ENCODE peak calls at places on chromosome 2, in ten cellular contexts. Q, N, G, S, Y, V, D, W, M and F are unnamed samples.

GRCh38 chr2:109205447-109205846 is 76.4 kb downstream of the SH3RF3 start:
- DNase-seq in G (no peak), W (no peak), N (no peak), M (no peak), S (no peak), D (no peak), V (no peak), Q (no peak), Y (no peak), F (no peak)

GRCh38 chr2:190636362-190636761 is 12.5 kb upstream of the NAB1 start:
- DNase-seq in N (no peak), Q (no peak), Y (peak; percentile 86), M (peak; percentile 88), D (no peak), V (peak; percentile 58), W (no peak), S (no peak), G (peak; percentile 69), F (no peak)

GRCh38 chr2:20877944-20878343 is 55.0 kb upstream of the LDAH start:
- DNase-seq in N (no peak), W (no peak), Y (no peak), S (no peak), Q (no peak), M (peak; percentile 18), V (no peak), D (no peak), G (no peak), F (no peak)

GRCh38 chr2:221529943-221530652 is 42.0 kb downstream of the EPHA4 start:
- DNase-seq in D (no peak), G (peak; percentile 85), M (peak; percentile 80), V (peak; percentile 63), W (no peak), Q (no peak), S (no peak), Y (peak; percentile 90), N (no peak), F (peak; percentile 66)

GRCh38 chr2:232459419-232460035 is 3.6 kb downstream of the ALPI start:
- DNase-seq in Q (no peak), V (no peak), M (no peak), N (no peak), S (no peak), Y (no peak), G (no peak), W (no peak), D (no peak), F (no peak)

GRCh38 chr2:236237468-236238190 is 26.6 kb downstream of the ASB18 start:
- DNase-seq in N (no peak), D (no peak), V (no peak), Y (no peak), M (no peak), W (no peak), Q (no peak), S (no peak), G (no peak), F (no peak)

GRCh38 chr2:231627384-231628156 is 34.9 kb downstream of the TEX44 start:
- DNase-seq in N (no peak), G (no peak), Q (no peak), S (no peak), W (no peak), D (no peak), V (no peak), M (peak; percentile 47), Y (peak; percentile 79), F (peak; percentile 77)

GRCh38 chr2:168889635-168890005 is 610 bp downstream of the SPC25 start:
- DNase-seq in N (no peak), G (peak; percentile 11), S (no peak), M (no peak), W (no peak), Y (no peak), V (no peak), Q (no peak), D (no peak), F (no peak)

GRCh38 chr2:168482245-168482644 is 26.2 kb downstream of the CERS6 start:
- DNase-seq in D (no peak), Q (no peak), M (no peak), Y (peak; percentile 32), N (no peak), G (no peak), S (no peak), W (no peak), V (no peak), F (no peak)